ENCODE peak calls at places on chromosome 20, in six cellular contexts. M is KBM-7, P is EL, S is KG1, Q is nucleus accumbens, V is GF-D8. O is an unnamed sample.

GRCh38 chr20:45968801-45969711 is 2.9 kb downstream of the ZNF335 start:
- DNase-seq in M (no peak), P (peak; percentile 84), S (no peak), Q (no peak), V (no peak), O (no peak)

GRCh38 chr20:36319356-36320260 is 13.5 kb downstream of the DLGAP4 start:
- DNase-seq in M (no peak), P (no peak), S (no peak), Q (no peak), V (no peak), O (no peak)

GRCh38 chr20:52303281-52303950 is 111.8 kb upstream of the ZFP64 start:
- DNase-seq in M (no peak), P (no peak), S (no peak), Q (peak; percentile 1), V (no peak), O (no peak)

GRCh38 chr20:51831891-51832675 is 29.8 kb upstream of the SALL4 start:
- DNase-seq in M (no peak), P (peak; percentile 12), S (no peak), Q (no peak), V (no peak), O (no peak)

GRCh38 chr20:46767127-46767761 is 57.8 kb downstream of the SLC2A10 start:
- DNase-seq in M (peak; percentile 16), P (peak; percentile 38), S (no peak), Q (no peak), V (no peak), O (no peak)

GRCh38 chr20:52481443-52481842 is 289.9 kb upstream of the ZFP64 start:
- DNase-seq in M (no peak), P (no peak), S (no peak), Q (no peak), V (no peak), O (no peak)

GRCh38 chr20:45993197-45993951 is 15.3 kb upstream of the MMP9 start:
- DNase-seq in M (no peak), P (peak; percentile 71), S (no peak), Q (no peak), V (no peak), O (no peak)

GRCh38 chr20:46879386-46879785 is 15.3 kb upstream of the EYA2 start:
- DNase-seq in M (no peak), P (no peak), S (no peak), Q (no peak), V (no peak), O (no peak)

GRCh38 chr20:46351357-46352058 is 43.2 kb upstream of the CDH22 start:
- DNase-seq in M (no peak), P (peak; percentile 17), S (no peak), Q (no peak), V (no peak), O (no peak)

GRCh38 chr20:18440403-18440802 is 26.4 kb downstream of the DZANK1 start:
- DNase-seq in M (no peak), P (no peak), S (no peak), Q (no peak), V (no peak), O (no peak)

GRCh38 chr20:60680554-60680953 is 571.5 kb upstream of the CDH4 start:
- DNase-seq in M (no peak), P (no peak), S (no peak), Q (no peak), V (no peak), O (no peak)

GRCh38 chr20:59680148-59680650 is 75.9 kb downstream of the PHACTR3 start:
- DNase-seq in M (no peak), P (no peak), S (no peak), Q (no peak), V (no peak), O (no peak)

GRCh38 chr20:44650777-44651493 is 564 bp downstream of the ADA start:
- DNase-seq in M (peak; percentile 38), P (no peak), S (no peak), Q (no peak), V (no peak), O (no peak)

GRCh38 chr20:49513531-49513930 is 31.1 kb upstream of the KCNB1 start:
- DNase-seq in M (no peak), P (no peak), S (no peak), Q (no peak), V (no peak), O (no peak)

GRCh38 chr20:31708839-31709534 is 13.7 kb downstream of the BCL2L1 start:
- DNase-seq in M (no peak), P (no peak), S (no peak), Q (no peak), V (no peak), O (no peak)

GRCh38 chr20:49929142-49929494 is 7.1 kb upstream of the RNF114 start:
- DNase-seq in M (no peak), P (no peak), S (no peak), Q (no peak), V (no peak), O (no peak)

GRCh38 chr20:9147553-9148024 is 78.7 kb downstream of the PLCB4 start:
- DNase-seq in M (no peak), P (peak; percentile 77), S (no peak), Q (no peak), V (no peak), O (no peak)

GRCh38 chr20:54479138-54479906 is 3.9 kb downstream of the DOK5 start:
- DNase-seq in M (no peak), P (no peak), S (no peak), Q (no peak), V (no peak), O (no peak)

GRCh38 chr20:49705358-49705757 is 8.3 kb downstream of the B4GALT5 start:
- DNase-seq in M (no peak), P (no peak), S (no peak), Q (no peak), V (no peak), O (no peak)

GRCh38 chr20:16417001-16417400 is 156.2 kb downstream of the KIF16B start:
- DNase-seq in M (no peak), P (no peak), S (no peak), Q (no peak), V (no peak), O (no peak)

GRCh38 chr20:2302369-2302768 is 6.6 kb downstream of the TGM3 start:
- DNase-seq in M (no peak), P (no peak), S (no peak), Q (no peak), V (no peak), O (no peak)

GRCh38 chr20:58583141-58583540 is 67.9 kb upstream of the APCDD1L start:
- DNase-seq in M (no peak), P (peak; percentile 18), S (no peak), Q (no peak), V (no peak), O (no peak)

GRCh38 chr20:40317156-40317790 is 371.8 kb downstream of the MAFB start:
- DNase-seq in M (no peak), P (no peak), S (no peak), Q (no peak), V (no peak), O (no peak)

GRCh38 chr20:25237610-25238318 is 10.1 kb upstream of the PYGB start:
- DNase-seq in M (peak; percentile 60), P (peak; percentile 100), S (no peak), Q (peak; percentile 47), V (no peak), O (no peak)

GRCh38 chr20:11497543-11497942 is 420.1 kb upstream of the BTBD3 start:
- DNase-seq in M (no peak), P (no peak), S (no peak), Q (no peak), V (no peak), O (no peak)

GRCh38 chr20:40651121-40651520 is 37.9 kb downstream of the MAFB start:
- DNase-seq in M (no peak), P (peak; percentile 70), S (no peak), Q (no peak), V (no peak), O (no peak)

GRCh38 chr20:59667131-59667530 is 62.8 kb downstream of the PHACTR3 start:
- DNase-seq in M (no peak), P (no peak), S (no peak), Q (no peak), V (no peak), O (no peak)

GRCh38 chr20:23023621-23024187 is 11.4 kb upstream of the SSTR4 start:
- DNase-seq in M (no peak), P (no peak), S (no peak), Q (no peak), V (no peak), O (peak; percentile 57)

GRCh38 chr20:1868856-1869255 is 26.4 kb upstream of the SIRPA start:
- DNase-seq in M (no peak), P (peak; percentile 32), S (no peak), Q (no peak), V (no peak), O (no peak)

GRCh38 chr20:2342243-2342642 is 38.5 kb upstream of the TGM6 start:
- DNase-seq in M (no peak), P (no peak), S (no peak), Q (no peak), V (no peak), O (no peak)

GRCh38 chr20:41287327-41287726 is 30.2 kb downstream of the ZHX3 start:
- DNase-seq in M (no peak), P (peak; percentile 96), S (no peak), Q (no peak), V (no peak), O (no peak)

GRCh38 chr20:43322851-43323250 is 133.1 kb upstream of the PTPRT start:
- DNase-seq in M (no peak), P (peak; percentile 40), S (no peak), Q (no peak), V (no peak), O (no peak)

GRCh38 chr20:62953839-62954703 is 1.6 kb downstream of the SLC17A9 start:
- DNase-seq in M (peak; percentile 99), P (peak; percentile 79), S (peak; percentile 82), Q (peak; percentile 53), V (peak; percentile 94), O (peak; percentile 67)

GRCh38 chr20:23258747-23259121 is 91.9 kb upstream of the NXT1 start:
- DNase-seq in M (no peak), P (no peak), S (no peak), Q (no peak), V (no peak), O (peak; percentile 8)

GRCh38 chr20:44324343-44324742 is 12.5 kb upstream of the R3HDML start:
- DNase-seq in M (no peak), P (no peak), S (no peak), Q (no peak), V (no peak), O (no peak)

GRCh38 chr20:59805786-59806577 is 127.5 kb downstream of the SYCP2 start:
- DNase-seq in M (no peak), P (no peak), S (no peak), Q (no peak), V (no peak), O (no peak)

GRCh38 chr20:63402860-63403220 is 41.7 kb upstream of the CHRNA4 start:
- DNase-seq in M (no peak), P (no peak), S (no peak), Q (no peak), V (no peak), O (no peak)

GRCh38 chr20:54554006-54554405 is 78.6 kb downstream of the DOK5 start:
- DNase-seq in M (no peak), P (no peak), S (no peak), Q (no peak), V (no peak), O (no peak)

O was measured in H1.